ENCODE peak calls at places on chromosomes 5 and 9, in six cellular contexts. H is foreskin fibroblast; Z is astrocyte of the spinal cord; G is activated CD4-positive, alpha-beta T cell treated with anti-CD3 and anti-CD28 coated beads for 4 hours; Y is GM12865; U is CD4-positive, CD25-positive, alpha-beta regulatory T cell. V is an unnamed sample.
A peak's percentile ranks its signal among the peaks of the same experiment; 100 is the strongest.

GRCh38 chr5:23820764-23821471 is 313.5 kb downstream of the PRDM9 start:
- DNase-seq in H (no peak), Y (peak; percentile 0), G (no peak), Z (peak; percentile 44), U (no peak), V (peak; percentile 84)

GRCh38 chr9:133609311-133610098 is at the start of gene FAM163B:
- DNase-seq in G (no peak), Z (peak; percentile 29), Y (no peak), H (peak; percentile 23), U (peak; percentile 4), V (no peak)

GRCh38 chr9:79028101-79028500 is 543.7 kb upstream of the TLE4 start:
- DNase-seq in Z (peak; percentile 52), H (peak; percentile 34), U (no peak), Y (no peak), G (no peak), V (no peak)

GRCh38 chr5:17808566-17808965 is 174.3 kb downstream of the TAF11L14 start:
- DNase-seq in Y (no peak), G (no peak), H (no peak), U (no peak), Z (no peak), V (no peak)

GRCh38 chr9:134052491-134052890 is 15.3 kb downstream of the BRD3 start:
- DNase-seq in U (no peak), G (no peak), Z (no peak), Y (no peak), H (no peak), V (no peak)

GRCh38 chr9:112072721-112073553 is 102.2 kb downstream of the SUSD1 start:
- DNase-seq in U (no peak), G (no peak), H (peak; percentile 75), Z (peak; percentile 86), Y (no peak), V (peak; percentile 80)

GRCh38 chr9:96852676-96853075 is 1.6 kb downstream of the ZNF782 start:
- DNase-seq in H (no peak), Y (no peak), U (no peak), G (no peak), Z (no peak), V (no peak)

GRCh38 chr5:93417500-93417899 is 163.5 kb downstream of the NR2F1-AS1 start:
- DNase-seq in H (no peak), U (no peak), G (no peak), Y (no peak), Z (no peak), V (no peak)

GRCh38 chr5:43007246-43007910 is 32.7 kb downstream of the ANXA2R start:
- DNase-seq in Y (peak; percentile 87), H (peak; percentile 83), U (peak; percentile 91), Z (peak; percentile 95), G (peak; percentile 73), V (peak; percentile 93)

GRCh38 chr5:61768692-61769281 is 436.7 kb downstream of the ZSWIM6 start:
- DNase-seq in U (peak; percentile 18), Z (peak; percentile 9), G (no peak), H (no peak), Y (peak; percentile 63), V (peak; percentile 3)

GRCh38 chr5:52999357-52999949 is 10.3 kb downstream of the ITGA2 start:
- DNase-seq in H (peak; percentile 47), Z (no peak), G (no peak), U (no peak), Y (no peak), V (no peak)

GRCh38 chr9:126117158-126117425 is 209.5 kb upstream of the MVB12B start:
- DNase-seq in G (no peak), H (no peak), Y (no peak), U (no peak), Z (no peak), V (no peak)

GRCh38 chr9:26975728-26976707 is 19.8 kb downstream of the IFT74 start:
- DNase-seq in U (peak; percentile 30), G (peak; percentile 9), Z (peak; percentile 35), Y (no peak), H (peak; percentile 18), V (no peak)

GRCh38 chr5:162323471-162323870 is 255.9 kb downstream of the GABRG2 start:
- DNase-seq in G (no peak), H (no peak), U (no peak), Z (no peak), Y (no peak), V (no peak)

GRCh38 chr9:127908660-127908926 is 8.2 kb downstream of the ST6GALNAC4 start:
- DNase-seq in H (no peak), U (no peak), G (no peak), Z (no peak), Y (no peak), V (no peak)

GRCh38 chr5:68288756-68289134 is 73.2 kb downstream of the PIK3R1 start:
- DNase-seq in H (no peak), G (no peak), U (no peak), Z (no peak), Y (no peak), V (no peak)

GRCh38 chr5:120604898-120605297 is 140.8 kb downstream of the PRR16 start:
- DNase-seq in Y (no peak), G (no peak), Z (peak; percentile 93), U (no peak), H (peak; percentile 82), V (peak; percentile 96)

GRCh38 chr5:158967566-158967965 is 132.2 kb downstream of the EBF1 start:
- DNase-seq in Y (peak; percentile 49), Z (peak; percentile 39), H (peak; percentile 84), G (no peak), U (no peak), V (peak; percentile 70)

GRCh38 chr5:122172207-122172606 is 42.9 kb downstream of the ZNF474 start:
- DNase-seq in Y (no peak), G (no peak), Z (no peak), H (no peak), U (no peak), V (no peak)

GRCh38 chr9:109355564-109356297 is 34.9 kb upstream of the EPB41L4B start:
- DNase-seq in Z (no peak), Y (no peak), U (no peak), G (no peak), H (no peak), V (no peak)

GRCh38 chr5:125198270-125198974 is 452.0 kb upstream of the ZNF608 start:
- DNase-seq in Z (peak; percentile 86), H (peak; percentile 90), U (no peak), Y (peak; percentile 15), G (no peak), V (no peak)

GRCh38 chr5:5704352-5704751 is 281.9 kb downstream of the ICE1 start:
- DNase-seq in G (no peak), H (no peak), Y (no peak), U (no peak), Z (no peak), V (no peak)